ENCODE peak calls at places on chromosomes 12 and 14, in five cellular contexts. U, E, S, A and J are unnamed samples.

GRCh38 chr14:74478996-74479635 is 14.0 kb downstream of the NPC2 start:
- DNase-seq in S (no peak), E (no peak), A (no peak), U (peak), J (peak)

GRCh38 chr12:56749364-56749763 is 2.8 kb downstream of the PRIM1 start:
- DNase-seq in A (no peak), U (no peak), S (no peak), E (no peak), J (no peak)

GRCh38 chr12:50087995-50088394 is 2.9 kb downstream of the SMARCD1 start:
- DNase-seq in A (no peak), S (no peak), E (no peak), U (peak), J (peak)

GRCh38 chr12:116455540-116456306 is 103.5 kb upstream of the MAP1LC3B2 start:
- DNase-seq in A (peak), S (peak), U (peak), E (peak), J (peak)

GRCh38 chr14:95183082-95183481 is 25.8 kb upstream of the DICER1 start:
- DNase-seq in A (no peak), S (no peak), E (no peak), U (no peak), J (no peak)

GRCh38 chr12:106229036-106229591 is 18.7 kb downstream of the CKAP4 start:
- DNase-seq in E (no peak), S (no peak), U (no peak), A (no peak), J (no peak)

GRCh38 chr12:55929306-55929791 is 1.6 kb upstream of the DGKA start:
- DNase-seq in A (no peak), E (no peak), S (no peak), U (no peak), J (no peak)

GRCh38 chr14:50321009-50321660 is 9.0 kb downstream of the DMAC2L start:
- DNase-seq in E (no peak), U (peak), S (peak), A (peak), J (peak)

GRCh38 chr12:100842156-100842555 is 47.6 kb downstream of the ANO4 start:
- DNase-seq in S (no peak), U (peak), E (no peak), A (no peak), J (no peak)

GRCh38 chr12:63018273-63018672 is 83.3 kb upstream of the PPM1H start:
- DNase-seq in E (no peak), U (no peak), S (no peak), A (no peak), J (no peak)

GRCh38 chr12:16165506-16165905 is 112.0 kb downstream of the SLC15A5 start:
- DNase-seq in S (peak), E (no peak), A (no peak), U (peak), J (peak)

GRCh38 chr12:46218509-46219095 is 50.2 kb downstream of the SLC38A1 start:
- DNase-seq in U (no peak), S (no peak), A (no peak), E (no peak), J (no peak)

GRCh38 chr12:11592484-11592883 is 57.0 kb upstream of the ETV6 start:
- DNase-seq in E (no peak), S (no peak), U (no peak), A (no peak), J (no peak)

GRCh38 chr12:115172521-115172920 is 488.5 kb upstream of the TBX3 start:
- DNase-seq in S (no peak), A (no peak), U (peak), E (no peak), J (no peak)

GRCh38 chr12:89179983-89180382 is 172.3 kb downstream of the DUSP6 start:
- DNase-seq in A (no peak), S (peak), E (no peak), U (peak), J (peak)

GRCh38 chr12:51689972-51690371 is 98.9 kb downstream of the SCN8A start:
- DNase-seq in E (no peak), A (no peak), U (no peak), S (no peak), J (no peak)

GRCh38 chr14:61388173-61388975 is 67.0 kb downstream of the PRKCH start:
- DNase-seq in U (peak), A (no peak), S (no peak), E (no peak), J (peak)

GRCh38 chr14:77409131-77409533 is 14.2 kb downstream of the NOXRED1 start:
- DNase-seq in U (peak), S (no peak), A (no peak), E (no peak), J (peak)

GRCh38 chr14:75591331-75591946 is 13.0 kb downstream of the FLVCR2 start:
- DNase-seq in A (no peak), E (no peak), S (no peak), U (no peak), J (no peak)

GRCh38 chr14:100906420-100906819 is 2.9 kb upstream of the RTL1 start:
- DNase-seq in E (no peak), A (no peak), S (no peak), U (no peak), J (no peak)
- TF ChIP-seq CTCF in E (no peak), A (no peak), S (peak), U (no peak), J (peak)

GRCh38 chr12:76348079-76348901 is at the start of gene BBS10:
- DNase-seq in E (peak), A (peak), U (peak), S (peak), J (peak)
- TF ChIP-seq CTCF in E (peak), A (peak), U (peak), S (peak), J (peak)

GRCh38 chr12:94900496-94900895 is 103.0 kb downstream of the NDUFA12 start:
- DNase-seq in S (no peak), E (no peak), A (no peak), U (no peak), J (no peak)

GRCh38 chr12:94892544-94893267 is 110.8 kb downstream of the NDUFA12 start:
- DNase-seq in A (no peak), E (no peak), U (no peak), S (no peak), J (no peak)

DNA sequence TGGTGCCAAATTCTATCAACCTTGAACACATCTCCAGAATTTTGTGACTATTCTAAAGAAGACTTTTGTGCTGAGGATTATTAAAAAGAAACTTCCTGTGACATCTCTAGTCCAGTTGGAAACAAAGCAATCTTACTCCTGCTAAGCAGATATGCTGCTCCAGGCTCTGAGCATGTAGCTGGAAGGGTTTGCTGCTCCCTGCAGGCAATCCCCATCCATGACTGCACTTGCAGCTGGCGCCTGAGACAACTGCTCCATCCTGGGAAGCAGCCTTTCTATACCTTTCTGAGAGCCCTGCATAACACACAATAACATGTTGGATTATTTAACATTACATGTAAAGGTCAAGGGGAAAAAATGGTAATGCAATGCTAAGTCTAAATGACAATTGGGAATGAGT is 105.1 kb downstream of the NDUFA12 start:
- DNase-seq in U (peak), A (no peak), S (no peak), E (no peak), J (peak)
- TF ChIP-seq CTCF in U (peak), A (peak), S (peak), E (peak), J (no peak)

GRCh38 chr14:103694572-103695026 is 20.7 kb downstream of the XRCC3 start:
- DNase-seq in S (no peak), U (no peak), A (no peak), E (no peak), J (no peak)
- TF ChIP-seq CTCF in S (no peak), U (no peak), A (no peak), E (no peak), J (no peak)

GRCh38 chr12:29901585-29901984 is 117.8 kb upstream of the TMTC1 start:
- DNase-seq in E (no peak), U (no peak), A (no peak), S (no peak), J (peak)
- TF ChIP-seq CTCF in E (no peak), U (no peak), A (no peak), S (no peak), J (no peak)

GRCh38 chr12:74108729-74109128 is 428.9 kb upstream of the ATXN7L3B start:
- DNase-seq in E (no peak), A (no peak), U (no peak), S (no peak), J (no peak)

DNA sequence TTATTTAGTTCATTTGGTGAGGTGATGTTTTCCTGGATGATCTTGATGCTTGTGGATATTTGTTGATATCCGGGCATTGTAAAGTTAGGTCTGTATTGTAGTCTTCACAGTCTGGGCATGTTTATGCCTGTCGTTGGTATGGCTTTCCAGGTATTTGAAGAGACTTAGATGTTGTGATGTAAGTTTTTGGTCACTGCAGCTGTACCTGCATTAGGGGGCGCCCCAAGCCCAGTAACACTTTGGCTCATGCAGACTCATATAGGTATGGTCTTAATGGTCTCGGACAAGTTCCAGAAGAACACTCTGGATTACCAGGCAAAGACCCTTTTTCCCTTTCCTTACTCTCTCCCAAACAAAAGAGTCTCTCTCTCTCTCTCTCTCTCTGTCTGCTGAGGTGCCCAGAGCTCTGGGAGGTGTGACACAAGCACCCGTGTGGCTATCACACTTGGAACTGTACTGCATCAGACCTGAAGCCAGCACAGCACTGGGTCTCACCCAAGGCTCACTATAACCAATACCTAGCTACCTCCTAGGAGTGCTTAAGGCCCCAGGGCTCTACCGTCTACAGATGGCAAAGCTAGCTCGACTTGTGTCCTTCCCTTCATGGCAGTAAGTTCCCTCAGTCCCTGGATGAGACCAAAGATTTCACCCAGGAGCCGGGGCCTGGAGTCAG is 425.8 kb upstream of the ATXN7L3B start:
- DNase-seq in U (no peak), S (no peak), A (no peak), E (no peak), J (peak)
- TF ChIP-seq CTCF in U (no peak), S (no peak), A (peak), E (no peak), J (peak)

DNA sequence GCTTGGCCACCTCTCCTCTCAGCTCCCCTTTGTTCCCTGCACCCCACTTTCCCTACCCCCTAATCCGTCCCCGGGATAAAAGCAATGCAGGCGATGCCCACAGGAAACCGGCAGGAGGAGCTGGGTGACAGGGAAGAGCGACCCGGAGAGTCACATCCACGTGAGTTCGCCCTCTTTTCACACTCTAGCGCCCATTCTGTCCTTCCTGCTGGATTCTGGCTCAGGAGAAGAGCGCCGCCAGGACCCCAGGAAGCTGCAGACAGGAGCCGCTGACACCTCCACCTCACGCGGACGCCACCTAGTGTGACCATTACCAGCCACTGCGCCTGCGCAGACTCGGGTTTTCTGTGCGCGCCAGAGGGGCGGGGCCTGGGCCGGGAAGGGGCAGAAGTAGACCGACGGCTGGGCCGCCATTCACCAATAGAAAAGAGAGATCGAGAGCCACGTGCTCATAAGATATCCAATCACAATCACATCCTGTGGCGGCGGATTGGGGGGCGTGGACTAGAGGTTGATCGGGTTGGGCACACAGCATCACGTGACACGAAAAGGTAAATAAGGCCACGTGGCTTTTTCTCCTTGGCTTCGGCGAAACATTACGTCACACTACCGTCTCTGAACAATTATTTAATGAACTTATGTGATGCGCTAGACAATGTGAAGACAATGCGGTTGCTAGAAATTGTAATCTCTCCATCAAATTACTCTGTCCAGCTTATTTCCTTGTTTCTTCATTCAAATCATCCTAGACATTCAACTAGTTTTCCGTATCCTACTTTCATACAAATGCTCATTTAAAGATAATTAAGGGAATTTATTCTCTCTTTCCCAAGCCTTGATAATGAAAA is 10.1 kb downstream of the PLA2G1B start:
- DNase-seq in U (peak), S (peak), A (peak), E (peak), J (peak)
- TF ChIP-seq CTCF in U (peak), S (peak), A (peak), E (peak), J (peak)